ENCODE peak calls at places on chromosomes 7 and 10, in seven cellular contexts. U is T-helper 22 cell, F is endothelial cell, Z is caudate nucleus, D is T-helper 17 cell, J is HS-27A, S is type B pancreatic cell. A is an unnamed sample.

GRCh38 chr7:129240119-129240815 is 15.4 kb downstream of the AHCYL2 start:
- DNase-seq in S (no peak), F (no peak), D (no peak), Z (no peak), U (no peak), J (no peak), A (no peak)

GRCh38 chr7:79998343-79998742 is 136.3 kb upstream of the GNAI1 start:
- DNase-seq in S (no peak), U (no peak), F (no peak), J (no peak), Z (no peak), D (no peak), A (no peak)

GRCh38 chr10:121260383-121260782 is 337.9 kb downstream of the FGFR2 start:
- DNase-seq in U (no peak), S (no peak), D (no peak), Z (no peak), F (no peak), J (no peak), A (no peak)

GRCh38 chr10:89301231-89301630 is 615 bp upstream of the IFIT2 start:
- DNase-seq in S (no peak), U (no peak), F (no peak), J (no peak), Z (no peak), D (no peak), A (peak; percentile 62)

GRCh38 chr10:110279062-110279986 is 25.4 kb downstream of the SMNDC1 start:
- DNase-seq in D (peak; percentile 27), S (no peak), U (no peak), J (no peak), Z (peak; percentile 32), F (peak; percentile 47), A (peak; percentile 87)

GRCh38 chr10:117868151-117868550 is 178.6 kb downstream of the RAB11FIP2 start:
- DNase-seq in U (no peak), F (no peak), Z (no peak), D (no peak), J (no peak), S (no peak), A (no peak)

GRCh38 chr7:69703099-69703498 is 104.8 kb downstream of the AUTS2 start:
- DNase-seq in S (no peak), F (no peak), D (no peak), J (no peak), U (no peak), Z (no peak), A (no peak)

GRCh38 chr7:80843018-80843671 is 75.7 kb downstream of the SEMA3C start:
- DNase-seq in F (no peak), Z (no peak), U (no peak), J (no peak), S (no peak), D (no peak), A (no peak)

GRCh38 chr10:76911184-76911583 is 726.4 kb downstream of the KCNMA1 start:
- DNase-seq in U (no peak), F (no peak), J (no peak), S (no peak), Z (no peak), D (no peak), A (no peak)

GRCh38 chr7:35253182-35253679 is 669 bp downstream of the TBX20 start:
- DNase-seq in F (no peak), J (no peak), S (no peak), Z (no peak), D (no peak), U (no peak), A (no peak)

GRCh38 chr7:140653319-140654108 is 12.9 kb upstream of the DENND2A start:
- DNase-seq in Z (peak; percentile 41), S (peak; percentile 76), J (no peak), U (no peak), D (no peak), F (peak; percentile 69), A (peak; percentile 65)

GRCh38 chr7:1902231-1902855 is 232.3 kb downstream of the ELFN1 start:
- DNase-seq in U (no peak), J (no peak), S (no peak), Z (no peak), F (no peak), D (no peak), A (no peak)

GRCh38 chr10:21497177-21497807 is 28.2 kb downstream of the SKIDA1 start:
- DNase-seq in U (no peak), J (peak; percentile 55), F (peak; percentile 80), S (peak; percentile 92), Z (peak; percentile 51), D (no peak), A (peak; percentile 74)

GRCh38 chr7:92375013-92375412 is 72.3 kb upstream of the GATAD1 start:
- DNase-seq in D (no peak), J (no peak), S (no peak), Z (no peak), U (no peak), F (no peak), A (no peak)

GRCh38 chr7:158824028-158824427 is 5.3 kb downstream of the ESYT2 start:
- DNase-seq in J (no peak), S (no peak), D (peak; percentile 40), U (peak; percentile 55), Z (no peak), F (no peak), A (no peak)

GRCh38 chr7:15332962-15333361 is 228.9 kb downstream of the AGMO start:
- DNase-seq in U (no peak), S (no peak), J (no peak), D (no peak), F (no peak), Z (no peak), A (no peak)

GRCh38 chr7:151537818-151538561 is 18.3 kb upstream of the RHEB start:
- DNase-seq in J (no peak), F (no peak), Z (no peak), D (no peak), S (no peak), U (no peak), A (peak; percentile 63)

GRCh38 chr10:8444630-8445029 is 390.1 kb downstream of the GATA3 start:
- DNase-seq in D (no peak), S (no peak), U (no peak), F (peak; percentile 19), J (no peak), Z (no peak), A (no peak)

GRCh38 chr10:30562787-30563186 is 66.8 kb downstream of the LYZL2 start:
- DNase-seq in U (no peak), S (no peak), F (no peak), D (no peak), J (no peak), Z (no peak), A (no peak)

GRCh38 chr7:112103246-112103645 is 103.0 kb downstream of the DOCK4 start:
- DNase-seq in D (no peak), J (no peak), S (no peak), F (no peak), Z (no peak), U (no peak), A (no peak)

GRCh38 chr7:112421666-112422486 is 28.4 kb upstream of the IFRD1 start:
- DNase-seq in S (no peak), D (no peak), F (no peak), U (no peak), J (no peak), Z (no peak), A (no peak)

GRCh38 chr7:140604760-140605159 is 35.9 kb downstream of the DENND2A start:
- DNase-seq in J (no peak), S (no peak), D (no peak), Z (no peak), U (no peak), F (no peak), A (no peak)

GRCh38 chr10:132848951-132849545 is 63.1 kb upstream of the NKX6-2 start:
- DNase-seq in Z (no peak), S (peak; percentile 59), F (no peak), D (no peak), J (no peak), U (no peak), A (no peak)

GRCh38 chr7:130289478-130289877 is 3.5 kb upstream of the CPA4 start:
- DNase-seq in Z (no peak), F (no peak), D (no peak), U (no peak), J (no peak), S (no peak), A (no peak)

GRCh38 chr10:14545827-14546226 is 215.1 kb upstream of the FRMD4A start:
- DNase-seq in U (no peak), D (no peak), Z (no peak), J (no peak), F (no peak), S (no peak), A (no peak)

GRCh38 chr10:29807407-29807806 is 172.6 kb upstream of the SVIL start:
- DNase-seq in U (no peak), J (no peak), F (no peak), S (no peak), Z (no peak), D (no peak), A (no peak)